ENCODE peak calls at places on chromosomes 5 and 9, in six cellular contexts. F is body of pancreas, W is left ventricle myocardium inferior, K is fibroblast of mammary gland, O is upper lobe of right lung, C is PC-3. T is an unnamed sample.

GRCh38 chr9:77714077-77714549 is 66.0 kb upstream of the GNA14 start:
- DNase-seq in F (no peak), W (no peak), K (peak), O (no peak), C (no peak), T (peak)

GRCh38 chr5:137122075-137122474 is 377.1 kb downstream of the SPOCK1 start:
- DNase-seq in F (peak), W (no peak), K (peak), O (no peak), C (no peak), T (no peak)

GRCh38 chr9:3887798-3888495 is 362.1 kb upstream of the RFX3 start:
- DNase-seq in F (no peak), W (no peak), K (no peak), O (no peak), C (peak), T (no peak)

GRCh38 chr5:89399553-89399952 is 516.6 kb upstream of the MEF2C start:
- DNase-seq in F (no peak), W (no peak), K (peak), O (no peak), C (peak), T (peak)

GRCh38 chr5:95959964-95960801 is 1.5 kb downstream of the ELL2 start:
- DNase-seq in F (peak), W (no peak), K (peak), O (peak), C (no peak), T (peak)

GRCh38 chr5:458547-459353 is 15.8 kb downstream of the EXOC3 start:
- DNase-seq in F (peak), W (peak), K (peak), O (peak), C (peak), T (peak)

GRCh38 chr9:36136277-36136893 is at the start of gene GLIPR2:
- DNase-seq in F (peak), W (peak), K (peak), O (peak), C (peak), T (peak)

GRCh38 chr5:69271376-69271775 is 36.7 kb downstream of the CDK7 start:
- DNase-seq in F (peak), W (no peak), K (peak), O (no peak), C (peak), T (peak)

GRCh38 chr9:109108318-109108717 is 11.4 kb downstream of the TMEM245 start:
- DNase-seq in F (no peak), W (no peak), K (peak), O (no peak), C (peak), T (peak)

GRCh38 chr9:129774791-129775149 is 21.9 kb upstream of the PTGES start:
- DNase-seq in F (no peak), W (no peak), K (no peak), O (no peak), C (no peak), T (no peak)

GRCh38 chr9:115972362-115972761 is 181.2 kb upstream of the PAPPA start:
- DNase-seq in F (no peak), W (no peak), K (no peak), O (no peak), C (peak), T (peak)

GRCh38 chr5:150627731-150628545 is 12.5 kb upstream of the SYNPO start:
- DNase-seq in F (no peak), W (no peak), K (peak), O (no peak), C (no peak), T (peak)

GRCh38 chr9:73327149-73327548 is 175.5 kb downstream of the ANXA1 start:
- DNase-seq in F (no peak), W (no peak), K (no peak), O (no peak), C (no peak), T (no peak)

GRCh38 chr9:96136992-96137665 is 164.8 kb downstream of the HSD17B3 start:
- DNase-seq in F (peak), W (no peak), K (peak), O (no peak), C (no peak), T (peak)

DNA sequence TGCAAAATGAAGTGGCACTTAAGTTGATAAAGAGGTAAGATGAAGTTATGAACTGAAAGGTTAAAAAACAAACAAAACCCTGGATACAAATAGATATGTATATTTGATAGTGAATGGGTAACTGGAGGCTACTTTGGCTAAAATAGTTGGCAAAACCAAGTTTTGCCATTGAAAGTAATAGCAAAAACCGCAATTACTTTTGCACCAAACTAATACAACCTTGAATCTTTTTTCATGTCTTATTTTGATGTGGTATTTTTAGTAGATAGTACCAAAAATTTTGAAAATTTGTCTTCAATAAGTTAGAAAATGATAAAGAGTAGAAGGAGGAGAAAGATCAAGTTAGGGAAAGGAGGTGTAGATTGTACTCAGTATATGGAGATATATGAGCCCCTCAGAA is 47.9 kb upstream of the PLCXD3 start:
- DNase-seq in F (no peak), W (no peak), K (no peak), O (no peak), C (no peak), T (no peak)
- TF ChIP-seq CTCF in F (no peak), W (no peak), K (no peak), O (no peak), C (no peak), T (no peak)

GRCh38 chr5:115456056-115456455 is 88.5 kb downstream of the FEM1C start:
- DNase-seq in F (no peak), W (no peak), K (peak), O (no peak), C (no peak), T (peak)
- H3K4me3 ChIP-seq in F (no peak), W (no peak), K (no peak), O (no peak), C (no peak), T (no peak)

GRCh38 chr5:77777911-77778310 is 1.8 kb upstream of the TBCA start:
- DNase-seq in F (no peak), W (no peak), K (no peak), O (no peak), C (no peak), T (no peak)

GRCh38 chr5:77776606-77777206 is 567 bp upstream of the TBCA start:
- DNase-seq in F (no peak), W (no peak), K (no peak), O (no peak), C (peak), T (no peak)

GRCh38 chr5:77777281-77777892 is 1.2 kb upstream of the TBCA start:
- DNase-seq in F (no peak), W (no peak), K (peak), O (no peak), C (peak), T (no peak)

GRCh38 chr5:77774981-77775772 is 962 bp downstream of the TBCA start:
- DNase-seq in F (no peak), W (no peak), K (peak), O (no peak), C (peak), T (peak)

DNA sequence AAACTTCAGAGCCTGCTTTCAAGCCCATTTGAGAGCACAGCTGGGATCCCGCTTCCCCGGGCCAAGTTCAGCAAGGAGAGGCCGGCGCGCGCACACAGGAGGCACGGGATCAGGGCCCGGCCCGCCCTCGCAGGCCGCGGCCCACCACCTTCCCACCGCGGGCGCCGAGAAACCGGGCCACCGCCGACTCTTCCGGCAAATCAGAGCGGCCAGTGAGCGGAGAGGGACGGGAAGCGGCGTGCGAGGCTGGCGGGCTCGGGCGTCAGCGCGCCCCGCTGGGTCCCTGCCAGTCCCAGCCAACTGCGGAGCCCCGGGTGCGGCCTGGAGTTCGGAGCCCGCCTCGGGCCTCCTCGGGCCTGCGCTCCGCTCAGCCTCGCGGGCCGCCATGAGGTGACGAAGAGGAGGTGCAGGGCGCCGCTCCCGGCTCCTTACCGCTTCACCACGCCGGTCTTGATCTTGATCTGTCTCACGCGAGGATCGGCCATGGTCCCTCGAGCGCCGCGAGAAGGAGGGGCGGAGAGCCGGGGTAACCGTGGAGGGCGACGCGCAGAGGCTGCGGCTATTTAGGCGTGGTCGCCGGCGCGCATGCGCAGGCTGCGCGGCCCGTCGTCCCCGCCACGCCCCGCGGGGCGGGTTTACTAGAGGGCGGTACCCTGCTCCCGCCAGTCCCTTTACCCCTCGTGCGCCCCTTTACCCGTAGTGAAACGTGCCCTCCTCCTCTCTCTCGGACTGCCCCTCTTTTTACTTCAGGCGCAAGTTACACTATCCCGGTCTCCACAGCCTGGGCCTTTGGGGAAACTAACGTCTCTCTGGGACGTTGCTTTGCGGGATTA is at the start of gene TBCA:
- DNase-seq in F (peak), W (peak), K (peak), O (peak), C (peak), T (peak)
- TF ChIP-seq CTCF in F (peak), W (peak), K (no peak), O (peak), C (no peak), T (peak)

DNA sequence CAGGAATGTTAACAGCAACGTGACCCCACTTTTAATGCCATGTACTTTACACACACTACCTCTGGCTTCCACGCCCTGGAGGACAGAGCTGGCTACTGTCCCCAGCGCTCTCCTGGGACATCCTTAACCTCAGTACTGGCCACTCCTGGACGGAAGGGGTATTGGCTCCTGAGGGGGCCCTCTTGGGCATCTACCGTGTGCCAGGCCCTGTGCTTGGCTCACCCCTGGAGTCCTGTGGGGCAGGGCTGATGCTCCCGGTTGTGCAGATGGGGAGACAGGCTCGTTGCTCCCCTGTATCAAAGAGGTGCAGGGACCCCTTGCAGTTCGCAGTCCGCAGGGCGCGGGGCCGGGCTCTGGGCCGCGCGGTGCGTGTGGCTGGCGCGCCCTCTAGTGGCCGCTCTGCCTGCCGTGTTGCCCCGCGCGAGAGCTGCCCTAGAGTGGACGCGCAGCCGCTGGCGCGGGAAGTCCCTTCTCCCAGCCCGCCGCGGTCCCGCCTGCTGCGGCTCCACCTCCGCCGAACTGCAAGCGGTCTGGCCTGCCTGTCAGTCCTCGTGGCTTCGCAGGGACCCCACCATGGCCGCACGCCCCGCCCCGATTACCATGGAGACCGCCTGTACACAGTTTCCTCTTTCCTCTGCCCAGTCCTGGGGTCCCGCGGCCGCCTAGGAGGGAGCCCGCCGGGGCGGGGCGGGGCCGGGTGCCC is at the start of gene WDR38:
- DNase-seq in F (peak), W (peak), K (peak), O (peak), C (peak), T (peak)
- H3K4me3 ChIP-seq in F (peak), W (peak), K (peak), O (peak), C (peak), T (peak)

GRCh38 chr5:86463339-86463738 is 154.4 kb upstream of the COX7C start:
- DNase-seq in F (no peak), W (no peak), K (no peak), O (no peak), C (peak), T (no peak)
- TF ChIP-seq CTCF in F (no peak), W (no peak), K (no peak), O (no peak), C (peak), T (no peak)

DNA sequence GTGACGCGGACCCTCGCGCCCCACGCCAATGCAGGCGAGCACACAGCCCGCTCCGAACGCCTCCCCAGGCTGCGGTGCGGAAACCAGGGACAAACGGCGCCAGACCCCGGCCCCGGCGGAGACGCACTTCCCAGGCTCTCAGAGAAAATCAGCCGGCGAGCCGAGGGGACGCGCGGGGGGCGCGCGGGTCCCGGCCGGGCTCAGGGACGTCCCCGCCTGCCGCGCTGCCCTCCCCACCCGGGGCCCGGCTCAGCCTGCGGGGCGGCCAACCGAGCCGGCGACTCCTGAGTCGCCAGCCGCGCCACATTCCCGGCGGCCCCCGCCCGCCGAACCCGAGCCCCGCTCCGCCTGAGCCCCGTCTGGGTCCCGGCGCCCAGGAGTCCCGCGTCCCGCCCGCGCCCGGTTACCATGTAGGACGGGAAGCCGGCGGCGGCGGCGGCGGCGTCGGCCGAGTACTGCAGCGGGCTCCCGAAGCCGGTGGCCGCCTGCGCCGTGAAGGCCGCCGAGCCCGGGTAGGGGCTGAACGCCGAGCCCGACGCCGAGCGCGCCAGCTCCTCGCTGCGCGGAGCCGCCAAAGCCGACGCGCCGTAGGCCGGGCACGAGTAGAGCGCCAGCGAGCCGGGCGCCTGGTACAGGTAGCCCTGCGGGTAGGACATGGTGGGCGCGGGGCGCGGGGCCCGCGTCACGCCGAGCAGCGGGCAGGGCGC is 566 bp downstream of the IRX2 start:
- DNase-seq in F (no peak), W (no peak), K (no peak), O (no peak), C (peak), T (no peak)
- H3K4me3 ChIP-seq in F (no peak), W (peak), K (peak), O (peak), C (peak), T (peak)

GRCh38 chr5:52943285-52943684 is 45.9 kb upstream of the ITGA2 start:
- DNase-seq in F (no peak), W (no peak), K (peak), O (no peak), C (peak), T (no peak)
- TF ChIP-seq CTCF in F (no peak), W (no peak), K (peak), O (no peak), C (peak), T (peak)